ENCODE peak calls at places on chromosomes 13 and 19, in five cellular contexts. T is GM23248, A is osteoblast, Z is body of pancreas, O is tibial nerve. M is an unnamed sample. For H3K4me1 and H3K27me3, the result is how much of the 10 kb centered on the place peaks cover.

GRCh38 chr19:42113641-42114348 is 18.5 kb downstream of the POU2F2 start:
- DNase-seq in T (peak), A (peak), Z (no peak), O (no peak), M (peak)

GRCh38 chr19:10018219-10018618 is 4.9 kb downstream of the RDH8 start:
- DNase-seq in T (peak), A (peak), Z (no peak), O (no peak), M (no peak)

GRCh38 chr13:20482275-20482761 is 43.3 kb downstream of the CRYL1 start:
- DNase-seq in T (no peak), A (no peak), Z (no peak), O (peak), M (no peak)

GRCh38 chr19:30896551-30896950 is 452.7 kb downstream of the TSHZ3 start:
- DNase-seq in T (no peak), A (no peak), Z (no peak), O (no peak), M (no peak)

GRCh38 chr19:29858000-29858596 is 46.3 kb downstream of the CCNE1 start:
- DNase-seq in T (peak), A (no peak), Z (peak), O (no peak), M (no peak)

GRCh38 chr19:40745402-40745780 is 4.9 kb downstream of the ACTMAP start:
- DNase-seq in T (peak), A (peak), Z (no peak), O (no peak), M (no peak)

GRCh38 chr13:107927557-107927956 is 287.8 kb downstream of the LIG4 start:
- DNase-seq in T (no peak), A (no peak), Z (no peak), O (no peak), M (no peak)

GRCh38 chr19:50003810-50004419 is 21.3 kb downstream of the VRK3 start:
- DNase-seq in T (peak), A (peak), Z (peak), O (peak), M (no peak)

GRCh38 chr19:38850976-38851621 is 1.3 kb upstream of the HNRNPL start:
- DNase-seq in T (peak), A (peak), Z (no peak), O (no peak), M (peak)

GRCh38 chr19:1408300-1409203 is 1.2 kb downstream of the DAZAP1 start:
- DNase-seq in T (peak), A (peak), Z (peak), O (no peak), M (peak)

GRCh38 chr13:51397262-51397933 is 55.4 kb downstream of the INTS6 start:
- DNase-seq in T (peak), A (no peak), Z (peak), O (peak), M (peak)

GRCh38 chr19:38669532-38669931 is 22.1 kb downstream of the ACTN4 start:
- DNase-seq in T (no peak), A (peak), Z (no peak), O (no peak), M (no peak)

GRCh38 chr19:15304140-15304705 is 28.1 kb downstream of the BRD4 start:
- DNase-seq in T (no peak), A (no peak), Z (no peak), O (no peak), M (no peak)

GRCh38 chr13:85277753-85278152 is 521.5 kb downstream of the SLITRK6 start:
- DNase-seq in T (no peak), A (no peak), Z (no peak), O (no peak), M (no peak)

GRCh38 chr19:590750-591098 is 1.0 kb downstream of the HCN2 start:
- DNase-seq in T (no peak), A (no peak), Z (no peak), O (no peak), M (no peak)

GRCh38 chr13:76884571-76885202 is 1.5 kb downstream of the KCTD12 start:
- DNase-seq in T (peak), A (peak), Z (peak), O (peak), M (no peak)

GRCh38 chr19:7450243-7451223 is 38.3 kb downstream of the PEX11G start:
- DNase-seq in T (peak), A (no peak), Z (no peak), O (no peak), M (no peak)

GRCh38 chr19:33674575-33675367 is 53.0 kb downstream of the CHST8 start:
- DNase-seq in T (no peak), A (no peak), Z (no peak), O (no peak), M (no peak)

GRCh38 chr13:93875527-93875926 is 604.0 kb downstream of the DCT start:
- DNase-seq in T (peak), A (no peak), Z (no peak), O (no peak), M (no peak)

GRCh38 chr13:101838305-101838835 is 385.9 kb downstream of the ITGBL1 start:
- DNase-seq in T (peak), A (no peak), Z (no peak), O (no peak), M (no peak)

GRCh38 chr19:3670258-3670795 is 29.9 kb downstream of the PIP5K1C start:
- DNase-seq in T (peak), A (peak), Z (peak), O (peak), M (peak)

GRCh38 chr19:17938092-17938845 is 5.5 kb downstream of the CCDC124 start:
- DNase-seq in T (peak), A (peak), Z (peak), O (peak), M (peak)

GRCh38 chr19:46599716-46600392 is 1.3 kb upstream of the CALM3 start:
- DNase-seq in T (no peak), A (peak), Z (no peak), O (no peak), M (no peak)

GRCh38 chr19:47729799-47730520 is 15.4 kb upstream of the NOP53 start:
- DNase-seq in T (peak), A (peak), Z (peak), O (peak), M (peak)

GRCh38 chr13:82569581-82569980 is 1312.7 kb downstream of the SLITRK1 start:
- DNase-seq in T (no peak), A (no peak), Z (no peak), O (no peak), M (no peak)

GRCh38 chr13:49046534-49046933 is 70.8 kb downstream of the FNDC3A start:
- DNase-seq in T (peak), A (no peak), Z (no peak), O (no peak), M (no peak)

GRCh38 chr19:51161266-51161665 is 19.2 kb downstream of the SIGLEC7 start:
- DNase-seq in T (no peak), A (no peak), Z (no peak), O (no peak), M (no peak)

GRCh38 chr19:55247621-55248099 is 11.2 kb downstream of the PPP6R1 start:
- DNase-seq in T (peak), A (peak), Z (peak), O (no peak), M (no peak)

GRCh38 chr19:3162418-3163229 is 15.9 kb upstream of the S1PR4 start:
- DNase-seq in T (peak), A (peak), Z (no peak), O (no peak), M (no peak)

GRCh38 chr13:54636231-54636630 is 1607.6 kb downstream of the OLFM4 start:
- DNase-seq in T (no peak), A (no peak), Z (no peak), O (no peak), M (no peak)
- H3K4me3 ChIP-seq in T (no peak), A (no peak), Z (no peak), O (no peak), M (no peak)

GRCh38 chr13:109154546-109154945 is 525.1 kb downstream of the MYO16 start:
- DNase-seq in T (no peak), A (no peak), Z (no peak), O (no peak), M (no peak)

GRCh38 chr13:109157275-109157674 is 527.9 kb downstream of the MYO16 start:
- DNase-seq in T (no peak), A (no peak), Z (no peak), O (no peak), M (no peak)

GRCh38 chr13:109158383-109158782 is 529.0 kb downstream of the MYO16 start:
- DNase-seq in T (no peak), A (no peak), Z (no peak), O (no peak), M (no peak)

GRCh38 chr13:109155301-109155761 is 525.9 kb downstream of the MYO16 start:
- DNase-seq in T (peak), A (no peak), Z (no peak), O (no peak), M (no peak)

DNA sequence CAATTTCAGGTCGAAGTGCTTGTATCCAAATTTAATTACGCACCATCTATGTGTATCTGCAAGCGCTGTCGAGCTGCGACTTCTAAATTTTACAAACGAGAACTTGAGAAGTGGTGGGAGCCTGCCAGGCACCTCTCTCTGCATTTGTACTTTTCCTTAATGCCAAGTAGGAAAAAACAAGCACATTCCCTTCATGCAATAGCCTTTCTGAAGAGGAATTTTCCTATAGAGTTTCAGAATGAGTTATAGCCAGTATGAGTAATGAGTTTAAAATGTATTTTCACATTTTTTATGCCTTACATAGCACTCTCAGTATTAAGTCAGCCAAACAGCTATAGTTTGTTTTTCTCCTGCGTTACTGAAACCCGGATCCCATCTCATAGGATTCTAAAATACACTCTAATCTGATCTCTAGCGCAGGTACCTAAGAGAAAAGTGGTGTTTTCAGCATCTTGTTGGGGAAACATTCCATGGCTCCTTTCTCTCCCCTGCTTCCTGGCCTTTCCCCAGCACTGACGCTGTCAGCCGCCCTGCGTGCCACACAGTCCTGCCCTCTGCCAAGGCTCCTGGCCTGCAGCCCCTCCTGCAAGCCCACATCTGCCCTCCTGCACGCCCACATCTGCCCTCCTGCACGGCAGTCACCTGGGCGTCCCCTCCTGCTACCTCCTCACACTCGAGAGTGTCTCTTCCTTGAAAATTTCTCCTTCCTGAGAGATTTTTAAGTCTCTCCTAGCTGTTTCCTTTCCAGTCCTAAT is 526.9 kb downstream of the MYO16 start:
- DNase-seq in T (peak), A (peak), Z (no peak), O (no peak), M (peak)
- H3K4me1 ChIP-seq in T (under half), A (under half), Z (under half), O (under half), M (under half)

DNA sequence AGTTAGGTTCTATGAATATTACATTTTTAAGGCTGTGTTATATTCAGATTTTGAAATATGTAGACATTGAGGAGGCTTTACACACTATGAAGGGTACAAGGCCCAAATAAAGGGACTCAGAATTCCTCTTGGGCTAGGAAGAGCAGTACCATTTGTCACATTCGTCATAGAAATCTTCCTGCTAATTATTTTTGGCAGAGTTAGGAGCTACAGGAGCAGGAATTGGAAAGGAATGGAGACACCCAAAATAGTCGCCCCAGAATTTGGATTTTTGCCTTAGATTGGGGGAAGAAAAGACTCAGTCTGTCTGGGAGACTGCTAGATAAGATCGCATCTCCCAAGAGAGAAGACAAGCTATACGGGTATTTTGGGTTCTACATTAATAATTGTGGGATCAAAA is 176.4 kb upstream of the DACH1 start:
- DNase-seq in T (no peak), A (no peak), Z (no peak), O (no peak), M (no peak)
- H3K27me3 ChIP-seq in T (under half), A (under half), Z (under half), O (under half), M (under half)

GRCh38 chr13:47397739-47398138 is 500.9 kb upstream of the HTR2A start:
- DNase-seq in T (peak), A (peak), Z (no peak), O (no peak), M (no peak)
- H3K4me3 ChIP-seq in T (no peak), A (no peak), Z (no peak), O (no peak), M (no peak)

GRCh38 chr19:44749318-44749717 is 810 bp downstream of the BCL3 start:
- DNase-seq in T (peak), A (no peak), Z (no peak), O (no peak), M (no peak)
- H3K4me1 ChIP-seq in T (under half), A (half or more), Z (half or more), O (half or more), M (under half)